ENCODE peak calls at places on chromosomes 13 and 19, in eight cellular contexts. M is stimulated activated CD4-positive, alpha-beta T cell treated with anti-CD3 and anti-CD28 coated beads, Interleukin-12 subunit alpha, Interleukin-12 subunit beta, amount 100 ng/mL, for 4 hours; R is stimulated activated CD8-positive, alpha-beta memory T cell treated with anti-CD3 and anti-CD28 coated beads, Interleukin-4, amount 100 ng/mL, for 1 hour; T is BJ; G is activated CD4-positive, alpha-beta T cell treated with anti-CD3 and anti-CD28 coated beads, Interleukin-2, amount 10 ng/mL, durations not matched to agents 7 days and 5 days; K is GM10248; L is iris pigment epithelial cell; N is K562. Y is an unnamed sample.

GRCh38 chr13:73833331-73834070 is 300.7 kb downstream of the KLF12 start:
- DNase-seq in M (no peak), R (no peak), T (no peak), G (no peak), K (no peak), L (no peak), N (no peak), Y (no peak)

GRCh38 chr19:51277112-51277511 is 26.2 kb downstream of the SIGLECL1 start:
- DNase-seq in M (no peak), R (no peak), T (no peak), G (no peak), K (no peak), L (no peak), N (no peak), Y (no peak)

GRCh38 chr13:106619688-106620555 is 52.0 kb upstream of the ARGLU1 start:
- DNase-seq in M (no peak), R (no peak), T (no peak), G (peak), K (peak), L (peak), N (peak), Y (peak)

GRCh38 chr19:52492991-52493470 is 34.4 kb upstream of the ZNF808 start:
- DNase-seq in M (no peak), R (no peak), T (no peak), G (no peak), K (peak), L (no peak), N (peak), Y (no peak)

GRCh38 chr19:1860133-1860775 is 3.1 kb downstream of the KLF16 start:
- DNase-seq in M (no peak), R (no peak), T (no peak), G (peak), K (peak), L (peak), N (peak), Y (peak)

GRCh38 chr19:39941615-39942507 is 7.4 kb upstream of the FCGBP start:
- DNase-seq in M (no peak), R (no peak), T (no peak), G (peak), K (peak), L (peak), N (no peak), Y (peak)

GRCh38 chr13:73657821-73658540 is 476.2 kb downstream of the KLF12 start:
- DNase-seq in M (no peak), R (no peak), T (no peak), G (no peak), K (no peak), L (peak), N (no peak), Y (no peak)

GRCh38 chr19:1551068-1552040 is 16.8 kb downstream of the MEX3D start:
- DNase-seq in M (no peak), R (no peak), T (no peak), G (no peak), K (no peak), L (no peak), N (no peak), Y (no peak)

GRCh38 chr19:44984005-44984404 is 17.3 kb upstream of the RELB start:
- DNase-seq in M (no peak), R (no peak), T (no peak), G (no peak), K (no peak), L (no peak), N (no peak), Y (no peak)

GRCh38 chr13:30141773-30142501 is 165.4 kb downstream of the KATNAL1 start:
- DNase-seq in M (no peak), R (no peak), T (no peak), G (no peak), K (no peak), L (no peak), N (no peak), Y (no peak)

GRCh38 chr13:23777571-23777870 is 111.7 kb downstream of the MIPEP start:
- DNase-seq in M (no peak), R (no peak), T (no peak), G (no peak), K (no peak), L (peak), N (no peak), Y (no peak)

GRCh38 chr13:49560270-49561063 is 24.9 kb downstream of the RCBTB1 start:
- DNase-seq in M (no peak), R (no peak), T (no peak), G (no peak), K (no peak), L (peak), N (no peak), Y (no peak)

GRCh38 chr13:32962342-32962741 is 53.9 kb upstream of the KL start:
- DNase-seq in M (no peak), R (no peak), T (no peak), G (no peak), K (no peak), L (no peak), N (no peak), Y (no peak)

GRCh38 chr13:70203661-70204229 is 95.5 kb upstream of the KLHL1 start:
- DNase-seq in M (no peak), R (no peak), T (no peak), G (no peak), K (no peak), L (peak), N (no peak), Y (peak)

GRCh38 chr13:48595330-48596127 is 58.2 kb upstream of the CYSLTR2 start:
- DNase-seq in M (peak), R (no peak), T (no peak), G (peak), K (peak), L (peak), N (peak), Y (peak)

GRCh38 chr19:1503089-1503924 is 9.5 kb downstream of the ADAMTSL5 start:
- DNase-seq in M (peak), R (no peak), T (no peak), G (peak), K (peak), L (peak), N (peak), Y (peak)

GRCh38 chr19:35712529-35712909 is 5.3 kb upstream of the KMT2B start:
- DNase-seq in M (peak), R (no peak), T (no peak), G (no peak), K (no peak), L (no peak), N (no peak), Y (no peak)

GRCh38 chr13:50521750-50522149 is 321.7 kb downstream of the DLEU7 start:
- DNase-seq in M (no peak), R (no peak), T (no peak), G (no peak), K (no peak), L (peak), N (no peak), Y (no peak)

GRCh38 chr13:95781016-95781415 is 104.1 kb downstream of the DNAJC3 start:
- DNase-seq in M (no peak), R (no peak), T (no peak), G (no peak), K (no peak), L (no peak), N (no peak), Y (no peak)

GRCh38 chr13:75055296-75055695 is 426.7 kb downstream of the TBC1D4 start:
- DNase-seq in M (no peak), R (no peak), T (no peak), G (no peak), K (no peak), L (no peak), N (no peak), Y (no peak)